ENCODE peak calls at places on chromosomes 5 and 9, in nine cellular contexts. L, Q, S, K, F, H, A, N and I are unnamed samples.

GRCh38 chr9:77514886-77515711 is 133.0 kb downstream of the GNA14 start:
- DNase-seq in A (no peak), K (no peak), N (no peak), H (no peak), Q (no peak), S (no peak), L (peak; percentile 51), F (peak; percentile 61), I (no peak)

GRCh38 chr5:18744990-18745590 is 1110.8 kb downstream of the TAF11L14 start:
- DNase-seq in S (no peak), H (no peak), N (no peak), K (peak; percentile 9), L (no peak), Q (no peak), F (no peak), A (peak; percentile 41), I (no peak)

GRCh38 chr9:107637421-107638420 is 148.2 kb upstream of the KLF4 start:
- DNase-seq in K (no peak), Q (peak; percentile 93), L (peak; percentile 95), H (peak; percentile 38), S (peak; percentile 84), N (peak; percentile 88), A (no peak), F (peak; percentile 95), I (no peak)

GRCh38 chr9:123327697-123328100 is 28.3 kb upstream of the CRB2 start:
- DNase-seq in F (no peak), K (no peak), L (no peak), N (no peak), Q (no peak), A (no peak), H (no peak), S (peak; percentile 57), I (peak; percentile 74)

GRCh38 chr9:110671849-110672248 is 3.3 kb downstream of the MUSK start:
- DNase-seq in K (no peak), S (peak; percentile 26), L (no peak), H (no peak), F (no peak), N (no peak), A (no peak), Q (no peak), I (no peak)

GRCh38 chr5:123916331-123917121 is 404.5 kb downstream of the CSNK1G3 start:
- DNase-seq in K (no peak), L (no peak), N (no peak), S (peak; percentile 31), F (peak; percentile 4), H (no peak), Q (no peak), A (no peak), I (peak; percentile 12)

GRCh38 chr9:134708672-134709038 is 67.1 kb downstream of the COL5A1 start:
- DNase-seq in K (no peak), F (no peak), S (no peak), H (no peak), N (no peak), Q (peak; percentile 48), L (no peak), A (no peak), I (no peak)

GRCh38 chr5:150129454-150129812 is 26.2 kb downstream of the PDGFRB start:
- DNase-seq in K (no peak), L (no peak), N (no peak), Q (no peak), A (no peak), F (no peak), S (no peak), H (no peak), I (no peak)

GRCh38 chr9:84781431-84781830 is 111.9 kb downstream of the NTRK2 start:
- DNase-seq in H (no peak), F (peak; percentile 38), K (peak; percentile 16), A (peak; percentile 68), Q (no peak), S (peak; percentile 24), L (no peak), N (no peak), I (no peak)

GRCh38 chr9:93663877-93664548 is 87.6 kb downstream of the PHF2 start:
- DNase-seq in A (no peak), L (peak; percentile 24), F (no peak), K (no peak), S (no peak), Q (peak; percentile 35), N (peak; percentile 2), H (no peak), I (no peak)

GRCh38 chr9:131965101-131965500 is 114.6 kb downstream of the MED27 start:
- DNase-seq in S (no peak), H (no peak), K (no peak), L (no peak), F (no peak), Q (no peak), N (no peak), A (no peak), I (no peak)

GRCh38 chr5:59722875-59723274 is 170.7 kb downstream of the PDE4D start:
- DNase-seq in L (no peak), A (no peak), H (no peak), N (no peak), S (peak; percentile 60), F (no peak), K (no peak), Q (no peak), I (no peak)

GRCh38 chr5:59728356-59728755 is 165.2 kb downstream of the PDE4D start:
- DNase-seq in L (no peak), F (no peak), Q (no peak), K (no peak), A (no peak), H (no peak), S (no peak), N (no peak), I (no peak)

GRCh38 chr5:59724482-59725392 is 168.8 kb downstream of the PDE4D start:
- DNase-seq in A (peak; percentile 69), L (no peak), K (peak; percentile 55), N (no peak), F (peak; percentile 34), S (peak; percentile 76), Q (no peak), H (no peak), I (no peak)

GRCh38 chr5:59721741-59722140 is 171.8 kb downstream of the PDE4D start:
- DNase-seq in F (no peak), N (no peak), Q (no peak), A (no peak), H (no peak), L (no peak), S (no peak), K (no peak), I (no peak)

DNA sequence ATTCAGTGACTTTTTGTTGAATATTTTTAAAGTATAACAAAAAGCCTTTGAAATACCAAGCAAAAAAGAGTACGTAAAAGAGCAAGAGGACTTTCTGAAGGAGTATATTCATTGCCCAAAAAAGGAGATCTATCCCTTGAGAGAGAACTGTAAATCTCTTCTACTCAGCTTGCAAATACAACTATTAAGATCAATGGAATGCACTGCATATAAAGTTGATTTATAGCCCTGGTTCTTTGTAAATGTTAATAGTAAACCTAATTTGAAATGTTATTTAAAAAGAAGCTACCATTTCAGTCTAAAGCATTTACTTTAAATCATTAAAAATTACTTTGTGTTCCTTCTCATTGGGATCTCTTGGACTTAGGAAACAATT is 168.1 kb downstream of the PDE4D start:
- DNase-seq in N (no peak), F (no peak), S (no peak), L (no peak), H (no peak), A (no peak), K (no peak), Q (no peak), I (no peak)
- H3K27ac ChIP-seq in N (no peak overlapping the region), F (no peak overlapping the region), S (no peak overlapping the region), L (no peak overlapping the region), H (no peak overlapping the region), A (no peak overlapping the region), K (no peak overlapping the region), Q (no peak overlapping the region), I (no peak overlapping the region)

DNA sequence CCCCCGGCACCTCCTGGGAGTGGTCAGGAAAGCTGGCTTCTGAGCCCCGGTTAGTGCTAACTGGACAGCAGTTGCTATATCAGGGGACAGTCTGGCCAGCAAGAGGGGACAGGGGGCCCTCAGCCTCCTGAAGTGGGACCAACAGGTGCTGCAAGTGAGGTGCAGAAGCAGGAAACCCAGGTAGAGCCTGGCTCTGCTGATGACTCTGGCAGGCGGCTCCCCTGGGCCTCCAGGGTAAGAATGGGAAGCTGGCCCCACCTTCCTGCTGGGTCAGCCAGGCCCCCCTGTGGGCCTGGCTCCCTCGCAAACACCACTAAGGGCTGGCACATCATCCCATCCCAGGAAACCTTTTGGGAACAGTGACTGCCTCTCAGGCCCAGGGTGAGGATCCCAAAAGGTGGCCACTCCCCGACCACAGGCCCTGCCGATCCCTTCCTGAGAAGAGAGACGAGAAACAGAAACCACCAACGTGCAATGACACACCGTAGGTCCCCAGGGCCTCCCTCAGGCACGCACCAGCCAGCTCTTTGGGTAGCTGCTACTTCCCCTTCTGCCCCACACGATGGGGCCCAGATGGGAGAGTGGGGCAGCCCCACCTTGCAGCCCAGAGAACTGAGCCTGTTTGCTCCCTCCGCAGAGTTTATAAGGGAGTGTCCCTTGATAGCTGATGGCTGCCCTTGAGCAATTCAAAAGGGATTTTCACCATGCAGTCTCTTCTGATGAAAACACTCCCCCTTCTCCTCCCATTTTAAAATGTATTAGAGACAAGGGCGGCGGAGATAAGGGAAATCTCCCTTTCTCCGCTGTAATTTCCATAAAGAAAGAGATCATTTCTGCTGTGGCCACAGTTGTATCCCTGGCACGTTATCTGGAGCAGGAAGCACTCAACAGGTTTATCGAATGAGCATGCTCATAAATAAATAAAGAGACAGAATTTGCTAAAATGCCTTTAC is 76.8 kb downstream of the STK10 start:
- DNase-seq in Q (peak; percentile 62), K (peak; percentile 92), L (peak; percentile 63), F (peak; percentile 44), H (no peak), A (peak; percentile 97), S (peak; percentile 55), N (no peak), I (no peak)
- H3K27ac ChIP-seq in Q (peak overlapping the region; percentile 9), K (peak overlapping the region; percentile 88), L (peak overlapping the region; percentile 69), F (peak overlapping the region; percentile 57), H (no peak overlapping the region), A (peak overlapping the region; percentile 93), S (peak overlapping the region; percentile 79), N (peak overlapping the region; percentile 80), I (peak overlapping the region; percentile 64)

GRCh38 chr5:158975363-158975762 is 124.4 kb downstream of the EBF1 start:
- DNase-seq in S (no peak), H (no peak), F (no peak), N (no peak), A (no peak), K (no peak), Q (no peak), L (no peak), I (no peak)
- H3K27ac ChIP-seq in S (no peak overlapping the region), H (no peak overlapping the region), F (no peak overlapping the region), N (peak overlapping the region; percentile 33), A (peak overlapping the region; percentile 23), K (no peak overlapping the region), Q (no peak overlapping the region), L (no peak overlapping the region), I (no peak overlapping the region)

DNA sequence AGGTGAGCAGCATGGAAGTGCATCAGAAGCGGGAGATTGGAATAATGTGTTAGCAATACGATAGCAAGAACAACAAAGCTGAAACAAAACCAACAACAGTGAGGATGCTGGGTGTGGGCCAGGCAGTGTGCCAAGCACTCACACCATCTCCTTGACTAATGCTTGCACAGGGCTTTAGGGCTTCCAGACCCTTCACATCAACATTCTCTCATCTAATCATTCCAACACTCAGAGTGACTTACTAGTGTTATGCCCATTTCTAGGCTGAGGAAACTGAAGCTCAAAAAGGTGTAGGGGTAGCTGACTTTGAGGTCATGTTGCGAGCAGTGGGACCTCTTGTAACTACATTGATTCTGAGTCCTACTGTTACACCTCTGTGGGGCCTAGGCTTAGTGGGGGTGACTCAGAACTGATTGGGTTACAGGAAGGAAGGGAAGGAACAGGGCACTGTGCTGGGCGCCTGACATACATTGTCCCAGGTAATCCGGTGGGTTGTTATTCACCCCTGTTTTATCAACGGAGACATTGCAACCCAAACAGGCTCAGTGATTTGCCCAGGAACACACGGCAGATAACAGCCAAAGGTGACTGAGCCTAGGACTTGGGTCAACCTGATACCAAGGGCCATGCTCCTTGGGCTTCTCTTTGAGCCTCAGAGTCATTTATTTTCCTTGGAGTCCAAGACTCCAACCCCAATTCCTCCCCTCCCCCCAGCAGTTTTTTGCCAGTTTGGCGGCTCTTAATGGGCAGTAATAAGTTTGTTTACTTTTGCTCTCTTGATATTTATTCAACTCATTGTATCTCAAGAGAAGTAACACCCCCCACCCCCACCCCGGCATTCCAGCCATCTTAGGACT is 9.5 kb downstream of the ANGPTL2 start:
- DNase-seq in Q (no peak), H (no peak), L (peak; percentile 27), K (no peak), S (peak; percentile 41), N (no peak), F (no peak), A (no peak), I (peak; percentile 26)
- H3K27ac ChIP-seq in Q (no peak overlapping the region), H (peak overlapping the region; percentile 50), L (peak overlapping the region; percentile 33), K (no peak overlapping the region), S (no peak overlapping the region), N (peak overlapping the region; percentile 48), F (no peak overlapping the region), A (no peak overlapping the region), I (peak overlapping the region; percentile 1)